ENCODE peak calls at places on chromosome 6, in eight cellular contexts. H is NCI-H2171 treated with DMSO at 0.1 percent for 48 hours; Q is stromal cell of bone marrow; P is neural crest cell; E is heart right ventricle; L is T-helper 17 cell; B is AG20443; D is activated CD4-positive, alpha-beta T cell treated with anti-CD3 and anti-CD28 coated beads for 48 hours. C is an unnamed sample.

GRCh38 chr6:143410859-143411270 is 39.6 kb downstream of the ADAT2 start:
- DNase-seq in Q (no peak), H (no peak), B (peak; percentile 56), P (no peak), L (no peak), E (no peak), D (no peak), C (no peak)

GRCh38 chr6:21107796-21108195 is 485.8 kb upstream of the SOX4 start:
- DNase-seq in L (no peak), Q (no peak), E (no peak), B (no peak), P (no peak), D (no peak), H (no peak), C (no peak)

GRCh38 chr6:42352856-42353564 is 98.7 kb downstream of the TRERF1 start:
- DNase-seq in P (no peak), L (no peak), B (peak; percentile 62), E (no peak), D (no peak), Q (peak; percentile 74), H (no peak), C (no peak)

GRCh38 chr6:43980004-43980795 is 147.1 kb downstream of the MRPL14 start:
- DNase-seq in D (no peak), B (no peak), H (no peak), P (no peak), L (no peak), E (no peak), Q (no peak), C (no peak)

GRCh38 chr6:151904631-151905030 is 97.1 kb downstream of the ESR1 start:
- DNase-seq in D (no peak), H (no peak), B (no peak), Q (no peak), P (no peak), E (no peak), L (no peak), C (no peak)

GRCh38 chr6:113564401-113565161 is 292.6 kb upstream of the MARCKS start:
- DNase-seq in H (peak; percentile 99), L (no peak), E (peak; percentile 80), B (peak; percentile 89), Q (peak; percentile 79), P (peak; percentile 54), D (no peak), C (peak; percentile 62)

GRCh38 chr6:22928775-22929174 is 359.4 kb downstream of the HDGFL1 start:
- DNase-seq in Q (no peak), D (no peak), P (no peak), B (no peak), H (no peak), L (no peak), E (no peak), C (no peak)

GRCh38 chr6:119137194-119138072 is 59.0 kb upstream of the FAM184A start:
- DNase-seq in B (peak; percentile 32), P (no peak), H (no peak), E (no peak), L (no peak), D (no peak), Q (peak; percentile 67), C (no peak)

GRCh38 chr6:41519748-41520699 is 26.2 kb upstream of the FOXP4 start:
- DNase-seq in E (no peak), P (no peak), L (no peak), B (no peak), H (no peak), D (no peak), Q (no peak), C (no peak)

GRCh38 chr6:89997456-89998445 is 103.5 kb downstream of the GJA10 start:
- DNase-seq in P (no peak), L (no peak), D (no peak), Q (peak; percentile 47), B (peak; percentile 49), H (peak; percentile 66), E (peak; percentile 10), C (no peak)

GRCh38 chr6:83827050-83827449 is 26.1 kb upstream of the RIPPLY2 start:
- DNase-seq in B (peak; percentile 20), H (no peak), E (no peak), Q (no peak), P (no peak), D (no peak), L (no peak), C (no peak)

GRCh38 chr6:11495565-11496145 is 41.9 kb upstream of the TMEM170B start:
- DNase-seq in Q (no peak), L (no peak), H (no peak), P (no peak), D (no peak), E (no peak), B (no peak), C (no peak)

GRCh38 chr6:154791561-154792317 is 58.5 kb downstream of the SCAF8 start:
- DNase-seq in P (no peak), H (no peak), D (no peak), L (no peak), Q (peak; percentile 22), B (peak; percentile 13), E (no peak), C (no peak)

GRCh38 chr6:64553414-64553813 is 917.8 kb downstream of the PHF3 start:
- DNase-seq in L (no peak), B (no peak), E (no peak), D (no peak), Q (no peak), H (peak; percentile 82), P (no peak), C (no peak)

GRCh38 chr6:44496705-44497369 is 109.3 kb downstream of the CDC5L start:
- DNase-seq in B (no peak), H (no peak), D (no peak), Q (peak; percentile 43), P (no peak), L (no peak), E (no peak), C (no peak)

GRCh38 chr6:63272397-63272796 is 47.4 kb downstream of the LGSN start:
- DNase-seq in E (no peak), B (peak; percentile 17), D (no peak), P (no peak), Q (peak; percentile 6), L (no peak), H (peak; percentile 27), C (no peak)

GRCh38 chr6:114284281-114284680 is 58.5 kb downstream of the HS3ST5 start:
- DNase-seq in E (no peak), B (peak; percentile 11), L (no peak), Q (peak; percentile 64), D (no peak), H (no peak), P (no peak), C (no peak)

GRCh38 chr6:126888727-126889725 is 229.4 kb upstream of the RSPO3 start:
- DNase-seq in L (no peak), E (no peak), P (no peak), D (no peak), Q (no peak), B (no peak), H (no peak), C (no peak)

GRCh38 chr6:136077834-136078576 is 172.1 kb downstream of the MTFR2 start:
- DNase-seq in E (no peak), B (peak; percentile 77), P (no peak), Q (peak; percentile 99), H (no peak), L (no peak), D (no peak), C (no peak)

GRCh38 chr6:29992792-29993191 is 50.5 kb downstream of the HLA-A start:
- DNase-seq in E (no peak), B (peak; percentile 76), D (peak; percentile 34), L (no peak), H (no peak), P (no peak), Q (peak; percentile 65), C (no peak)

GRCh38 chr6:4804095-4804494 is 27.9 kb downstream of the CDYL start:
- DNase-seq in H (no peak), B (peak; percentile 51), E (no peak), L (no peak), Q (peak; percentile 30), D (peak; percentile 22), P (no peak), C (no peak)

GRCh38 chr6:108175592-108176279 is 9.9 kb downstream of the NR2E1 start:
- DNase-seq in E (no peak), L (no peak), B (no peak), D (no peak), H (no peak), P (no peak), Q (no peak), C (no peak)

GRCh38 chr6:15352229-15352628 is 106.4 kb downstream of the JARID2 start:
- DNase-seq in P (no peak), E (no peak), L (no peak), B (no peak), H (no peak), Q (no peak), D (no peak), C (no peak)

GRCh38 chr6:168156742-168157265 is 77.8 kb upstream of the FRMD1 start:
- DNase-seq in Q (no peak), L (no peak), E (no peak), H (no peak), D (no peak), P (no peak), B (no peak), C (no peak)

GRCh38 chr6:7707787-7708186 is 18.1 kb upstream of the BMP6 start:
- DNase-seq in H (no peak), E (no peak), Q (no peak), B (peak; percentile 72), P (no peak), D (no peak), L (no peak), C (no peak)

GRCh38 chr6:152993431-152993830 is 9.1 kb downstream of the MTRF1L start:
- DNase-seq in E (no peak), Q (no peak), H (no peak), L (no peak), P (no peak), B (no peak), D (no peak), C (no peak)

GRCh38 chr6:161393292-161393691 is 119.4 kb upstream of the AGPAT4 start:
- DNase-seq in B (no peak), L (no peak), H (no peak), Q (no peak), E (no peak), D (no peak), P (no peak), C (no peak)

C was measured in memory B cell.